ENCODE peak calls at places on chromosomes 7 and 10, in four cellular contexts. J, F, V and E are unnamed samples.

GRCh38 chr10:127974911-127975310 is 68.0 kb downstream of the PTPRE start:
- DNase-seq in V (no peak), J (no peak), F (no peak), E (no peak)

GRCh38 chr7:43586251-43586900 is 3.5 kb downstream of the STK17A start:
- DNase-seq in V (no peak), F (no peak), J (no peak), E (no peak)

GRCh38 chr10:60798870-60799269 is 20.6 kb downstream of the CDK1 start:
- DNase-seq in F (no peak), J (no peak), V (no peak), E (no peak)

GRCh38 chr7:106848851-106849442 is 16.1 kb upstream of the PIK3CG start:
- DNase-seq in J (no peak), V (no peak), F (no peak), E (no peak)

GRCh38 chr10:93386496-93387369 is 95.4 kb downstream of the MYOF start:
- DNase-seq in V (no peak), J (no peak), F (no peak), E (no peak)

GRCh38 chr10:48519731-48520506 is 85.0 kb downstream of the ARHGAP22 start:
- DNase-seq in V (no peak), F (no peak), J (no peak), E (no peak)

GRCh38 chr10:11832042-11832441 is 8.9 kb downstream of the PROSER2 start:
- DNase-seq in F (no peak), V (no peak), J (no peak), E (no peak)

GRCh38 chr10:22623624-22624263 is 90.6 kb downstream of the PIP4K2A start:
- DNase-seq in F (no peak), V (no peak), J (no peak), E (no peak)

GRCh38 chr7:102466097-102466496 is 1.3 kb downstream of the LRWD1 start:
- DNase-seq in F (no peak), V (no peak), J (no peak), E (no peak)

GRCh38 chr10:1195828-1196227 is 139.6 kb downstream of the WDR37 start:
- DNase-seq in F (no peak), J (no peak), V (no peak), E (peak)

GRCh38 chr10:127738512-127739424 is 1.8 kb downstream of the FOXI2 start:
- DNase-seq in F (no peak), V (no peak), J (no peak), E (no peak)

GRCh38 chr7:45203947-45204445 is 46.4 kb downstream of the RAMP3 start:
- DNase-seq in F (no peak), V (no peak), J (no peak), E (no peak)

GRCh38 chr7:22357311-22358175 is 589 bp upstream of the RAPGEF5 start:
- DNase-seq in F (peak), V (no peak), J (peak), E (no peak)

GRCh38 chr7:157233677-157234076 is 95.0 kb downstream of the UBE3C start:
- DNase-seq in V (no peak), F (no peak), J (no peak), E (no peak)

GRCh38 chr10:35426657-35427056 is 90.3 kb downstream of the CCNY start:
- DNase-seq in V (no peak), F (no peak), J (no peak), E (no peak)

GRCh38 chr7:2015251-2015871 is 217.4 kb downstream of the MAD1L1 start:
- DNase-seq in J (peak), V (no peak), F (no peak), E (peak)

GRCh38 chr7:152076324-152076821 is 50.9 kb downstream of the GALNT11 start:
- DNase-seq in J (peak), F (peak), V (no peak), E (no peak)

GRCh38 chr10:101613646-101614045 is 25.5 kb downstream of the DPCD start:
- DNase-seq in J (no peak), V (no peak), F (no peak), E (no peak)

GRCh38 chr7:1022801-1023465 is 21.4 kb upstream of the GPR146 start:
- DNase-seq in J (no peak), V (no peak), F (no peak), E (no peak)

GRCh38 chr7:32659853-32660252 is 164.6 kb downstream of the AVL9 start:
- DNase-seq in J (no peak), V (no peak), F (no peak), E (no peak)

GRCh38 chr7:128406986-128407589 is 2.7 kb downstream of the IMPDH1 start:
- DNase-seq in V (no peak), F (no peak), J (no peak), E (no peak)

GRCh38 chr7:92325173-92325572 is 79.4 kb downstream of the ANKIB1 start:
- DNase-seq in V (no peak), F (no peak), J (no peak), E (no peak)

GRCh38 chr10:78935697-78936407 is 132.9 kb upstream of the ZMIZ1 start:
- DNase-seq in F (no peak), J (no peak), V (no peak), E (no peak)

GRCh38 chr7:57216340-57216739 is 84.1 kb upstream of the ZNF479 start:
- DNase-seq in J (no peak), F (no peak), V (no peak), E (no peak)

GRCh38 chr10:51804861-51805260 is 105.5 kb upstream of the CSTF2T start:
- DNase-seq in V (no peak), F (no peak), J (no peak), E (no peak)

GRCh38 chr7:69698109-69698840 is 100.0 kb downstream of the AUTS2 start:
- DNase-seq in F (no peak), V (no peak), J (no peak), E (no peak)

DNA sequence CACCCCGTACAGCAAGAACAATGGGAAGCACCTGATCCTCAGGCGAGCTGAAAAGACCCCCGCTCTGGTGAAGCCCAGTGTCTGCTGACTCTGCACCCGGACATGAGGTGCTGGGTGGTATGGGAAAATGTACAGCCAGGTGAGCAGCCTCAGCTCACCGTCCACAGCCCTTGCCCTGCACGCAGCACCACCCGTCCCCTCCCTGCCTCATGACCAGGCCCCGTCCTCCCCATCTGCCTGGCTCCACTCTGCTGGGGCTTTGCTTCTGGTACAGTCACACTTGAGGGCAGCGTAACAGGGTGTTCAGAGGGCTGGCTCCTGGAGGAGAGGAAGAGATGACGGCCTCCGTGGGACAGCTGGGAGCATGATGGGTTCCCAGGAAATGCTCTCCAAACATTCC is 49.1 kb downstream of the NCAPG2 start:
- DNase-seq in F (no peak), J (no peak), V (no peak), E (no peak)
- H3K4me3 ChIP-seq in F (no peak), J (no peak), V (no peak), E (no peak)

GRCh38 chr10:50512743-50513416 is 110.9 kb downstream of the SGMS1 start:
- DNase-seq in F (no peak), V (no peak), J (no peak), E (no peak)
- H3K4me3 ChIP-seq in F (no peak), V (no peak), J (no peak), E (no peak)

GRCh38 chr10:44994752-44995530 is 5.8 kb upstream of the ZNF22 start:
- DNase-seq in F (no peak), J (peak), V (no peak), E (no peak)
- H3K4me3 ChIP-seq in F (no peak), J (no peak), V (no peak), E (no peak)

GRCh38 chr7:142797342-142797798 is 26.6 kb downstream of the PRSS2 start:
- DNase-seq in J (no peak), V (no peak), F (no peak), E (no peak)

GRCh38 chr7:142799483-142799882 is 28.7 kb downstream of the PRSS2 start:
- DNase-seq in V (no peak), F (no peak), J (no peak), E (no peak)

GRCh38 chr7:142798451-142799438 is 28.0 kb downstream of the PRSS2 start:
- DNase-seq in V (no peak), F (no peak), J (no peak), E (no peak)

GRCh38 chr7:142796501-142797341 is 26.0 kb downstream of the PRSS2 start:
- DNase-seq in V (no peak), J (no peak), F (no peak), E (no peak)

DNA sequence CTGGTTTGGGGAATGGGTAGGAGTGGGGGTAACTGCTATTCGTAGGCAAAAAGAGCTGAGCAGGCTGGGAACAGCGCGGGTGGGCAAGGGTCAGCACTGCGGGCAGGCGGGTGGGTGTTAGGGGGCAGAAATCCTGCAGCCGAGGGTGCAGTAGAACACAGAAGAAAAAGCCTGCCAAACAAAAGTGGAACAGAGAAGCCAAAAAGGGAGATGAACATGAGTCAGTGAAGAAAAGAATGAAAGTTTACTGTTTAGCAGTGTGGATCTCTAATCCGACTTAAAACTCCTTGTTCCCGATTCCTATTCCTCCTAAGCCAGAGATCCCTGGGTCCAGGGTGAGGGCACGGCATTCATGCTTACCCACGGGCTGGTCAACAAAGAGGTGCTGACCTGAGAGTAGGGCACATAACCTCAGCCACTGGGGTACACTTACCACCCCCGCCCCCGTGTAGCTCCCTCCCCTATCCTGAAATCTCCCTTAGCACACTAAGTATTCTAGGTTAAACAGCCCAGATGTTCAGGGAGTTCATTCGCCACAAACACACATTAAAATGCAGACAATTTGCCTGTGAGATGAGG is 27.1 kb downstream of the PRSS2 start:
- DNase-seq in V (no peak), J (no peak), F (no peak), E (no peak)
- H3K4me3 ChIP-seq in V (no peak), J (peak), F (peak), E (peak)

GRCh38 chr7:79452032-79452494 is 1.4 kb downstream of the MAGI2 start:
- DNase-seq in F (peak), V (peak), J (peak), E (peak)
- H3K4me3 ChIP-seq in F (peak), V (peak), J (no peak), E (peak)

GRCh38 chr10:10703390-10703789 is 314.3 kb upstream of the CELF2 start:
- DNase-seq in J (no peak), F (no peak), V (no peak), E (no peak)

DNA sequence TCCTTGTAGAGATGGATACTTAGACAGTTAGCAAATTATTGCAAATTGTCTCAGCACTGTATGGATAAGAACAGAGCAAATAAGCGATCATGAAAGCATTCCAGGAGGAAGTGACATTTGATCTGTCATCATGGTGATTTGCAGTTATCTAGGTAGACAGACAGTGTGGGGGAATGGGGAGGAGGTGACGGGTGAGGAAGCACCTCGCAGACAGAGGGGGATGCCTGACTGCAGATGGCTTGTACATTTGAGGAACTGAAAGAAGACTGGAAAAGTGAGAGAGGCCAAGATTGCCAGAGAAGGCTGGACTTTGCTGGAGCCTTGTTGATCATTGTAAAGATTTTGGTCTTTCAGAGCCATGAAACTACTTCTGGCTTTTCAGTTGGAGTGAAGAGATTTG is 318.2 kb upstream of the CELF2 start:
- DNase-seq in F (no peak), V (no peak), J (no peak), E (no peak)
- H3K4me3 ChIP-seq in F (no peak), V (no peak), J (no peak), E (no peak)

GRCh38 chr7:56175784-56176183 is 59.6 kb upstream of the NUPR2 start:
- DNase-seq in F (no peak), V (no peak), J (no peak), E (no peak)

GRCh38 chr7:56175086-56175760 is 59.0 kb upstream of the NUPR2 start:
- DNase-seq in F (no peak), J (peak), V (no peak), E (no peak)

GRCh38 chr7:56174346-56175085 is 58.3 kb upstream of the NUPR2 start:
- DNase-seq in F (no peak), V (no peak), J (no peak), E (no peak)
- H3K4me3 ChIP-seq in F (peak), V (no peak), J (no peak), E (peak)

DNA sequence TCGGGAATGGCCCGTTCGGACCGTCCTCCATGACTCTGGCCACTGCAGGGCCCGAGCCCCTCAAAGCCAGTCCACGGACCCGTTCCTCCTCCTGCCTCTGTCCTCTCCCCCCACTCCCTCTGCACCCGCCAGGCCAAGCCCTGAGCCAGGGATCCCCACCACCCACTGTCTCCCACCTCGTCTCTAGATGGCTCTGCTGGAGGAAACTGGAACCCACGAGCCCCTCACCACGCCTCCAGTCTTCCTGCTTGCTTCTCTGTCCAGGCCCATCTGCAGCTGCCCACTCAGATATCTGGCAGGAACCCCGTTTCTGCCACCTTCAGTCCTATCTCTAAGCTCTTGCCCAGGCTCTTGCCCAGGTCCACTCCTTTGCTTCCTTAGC is 24.3 kb downstream of the GRID2IP start:
- DNase-seq in J (no peak), V (no peak), F (no peak), E (no peak)
- H3K4me3 ChIP-seq in J (no peak), V (no peak), F (peak), E (peak)